ENCODE peak calls at places on chromosomes 5 and 9, in five cellular contexts. L is colonic mucosa, I is stomach, H is endothelial cell of umbilical vein, X is pancreas. U is an unnamed sample.

GRCh38 chr5:161169776-161170175 is 317.8 kb upstream of the ATP10B start:
- DNase-seq in L (no peak), I (no peak), H (no peak), X (no peak), U (no peak)

GRCh38 chr9:38006163-38006562 is 62.9 kb downstream of the SHB start:
- DNase-seq in L (peak), I (peak), H (no peak), X (no peak), U (no peak)

GRCh38 chr9:93452710-93453046 is 703 bp downstream of the FAM120AOS start:
- DNase-seq in L (peak), I (peak), H (no peak), X (no peak), U (no peak)

GRCh38 chr5:175325681-175326080 is 118.3 kb downstream of the DRD1 start:
- DNase-seq in L (no peak), I (no peak), H (no peak), X (no peak), U (no peak)

GRCh38 chr9:706606-707451 is 134.7 kb upstream of the DMRT1 start:
- DNase-seq in L (peak), I (peak), H (peak), X (peak), U (no peak)

GRCh38 chr9:75979362-75979761 is 88.9 kb downstream of the PCSK5 start:
- DNase-seq in L (no peak), I (no peak), H (no peak), X (no peak), U (no peak)

GRCh38 chr5:32754251-32754650 is 43.1 kb downstream of the NPR3 start:
- DNase-seq in L (no peak), I (no peak), H (no peak), X (no peak), U (no peak)

GRCh38 chr5:88807327-88807726 is 75.7 kb downstream of the MEF2C start:
- DNase-seq in L (no peak), I (no peak), H (no peak), X (no peak), U (no peak)

GRCh38 chr5:150245111-150245789 is 44.3 kb downstream of the CAMK2A start:
- DNase-seq in L (no peak), I (no peak), H (no peak), X (no peak), U (no peak)

GRCh38 chr9:87596862-87597261 is 99.2 kb downstream of the DAPK1 start:
- DNase-seq in L (peak), I (peak), H (no peak), X (no peak), U (no peak)

GRCh38 chr5:27963050-27963783 is 924.8 kb upstream of the CDH9 start:
- DNase-seq in L (no peak), I (no peak), H (no peak), X (no peak), U (no peak)

GRCh38 chr5:168578006-168578405 is 1.2 kb downstream of the PANK3 start:
- DNase-seq in L (no peak), I (no peak), H (peak), X (no peak), U (no peak)

GRCh38 chr5:80711938-80712337 is 57.2 kb upstream of the DHFR start:
- DNase-seq in L (no peak), I (no peak), H (no peak), X (no peak), U (no peak)

GRCh38 chr5:10666531-10667305 is 94.3 kb downstream of the DAP start:
- DNase-seq in L (no peak), I (no peak), H (no peak), X (no peak), U (no peak)

GRCh38 chr5:76050131-76050530 is 33.1 kb upstream of the SV2C start:
- DNase-seq in L (no peak), I (no peak), H (no peak), X (no peak), U (no peak)

GRCh38 chr5:176606875-176607274 is 3.1 kb downstream of the GPRIN1 start:
- DNase-seq in L (no peak), I (no peak), H (no peak), X (no peak), U (no peak)

GRCh38 chr9:105242062-105242461 is 2.4 kb upstream of the SLC44A1 start:
- DNase-seq in L (no peak), I (no peak), H (no peak), X (no peak), U (no peak)

GRCh38 chr9:114666441-114666840 is 8.8 kb upstream of the TEX53 start:
- DNase-seq in L (no peak), I (no peak), H (no peak), X (no peak), U (no peak)

GRCh38 chr9:33468797-33469621 is 4.7 kb downstream of the NOL6 start:
- DNase-seq in L (no peak), I (no peak), H (no peak), X (peak), U (no peak)

GRCh38 chr9:93053781-93054331 is 4.6 kb upstream of the SUSD3 start:
- DNase-seq in L (no peak), I (no peak), H (no peak), X (no peak), U (no peak)

GRCh38 chr5:106376522-106376921 is 1294.2 kb downstream of the EFNA5 start:
- DNase-seq in L (no peak), I (no peak), H (no peak), X (no peak), U (no peak)

GRCh38 chr9:84404095-84404686 is 63.6 kb upstream of the SLC28A3 start:
- DNase-seq in L (no peak), I (no peak), H (peak), X (no peak), U (no peak)

GRCh38 chr9:95060246-95060645 is 257.3 kb downstream of the FANCC start:
- DNase-seq in L (no peak), I (no peak), H (no peak), X (no peak), U (no peak)

GRCh38 chr5:24225051-24225450 is 419.7 kb downstream of the CDH10 start:
- DNase-seq in L (no peak), I (no peak), H (no peak), X (no peak), U (no peak)

GRCh38 chr5:14665110-14665822 is 748 bp downstream of the OTULIN start:
- DNase-seq in L (peak), I (peak), H (peak), X (peak), U (peak)

GRCh38 chr5:14664270-14665109 is at the start of gene OTULIN:
- DNase-seq in L (peak), I (peak), H (peak), X (peak), U (peak)

GRCh38 chr5:14667290-14667689 is 2.8 kb downstream of the OTULIN start:
- DNase-seq in L (no peak), I (no peak), H (no peak), X (no peak), U (no peak)

GRCh38 chr5:14667770-14668169 is 3.3 kb downstream of the OTULIN start:
- DNase-seq in L (no peak), I (no peak), H (no peak), X (no peak), U (no peak)

GRCh38 chr5:14665949-14666741 is 1.6 kb downstream of the OTULIN start:
- DNase-seq in L (peak), I (no peak), H (peak), X (no peak), U (peak)
- TF ChIP-seq CTCF in L (no peak), I (no peak), H (peak), X (no peak), U (peak)

GRCh38 chr9:32348289-32348688 is 36.2 kb upstream of the ACO1 start:
- DNase-seq in L (no peak), I (no peak), H (no peak), X (no peak), U (no peak)

GRCh38 chr9:32345243-32345642 is 39.2 kb upstream of the ACO1 start:
- DNase-seq in L (no peak), I (no peak), H (no peak), X (no peak), U (no peak)

GRCh38 chr9:32339424-32339823 is 45.0 kb upstream of the ACO1 start:
- DNase-seq in L (no peak), I (no peak), H (no peak), X (no peak), U (peak)

GRCh38 chr9:32340401-32340800 is 44.0 kb upstream of the ACO1 start:
- DNase-seq in L (no peak), I (no peak), H (no peak), X (no peak), U (no peak)

GRCh38 chr9:32344551-32345182 is 39.8 kb upstream of the ACO1 start:
- DNase-seq in L (no peak), I (no peak), H (peak), X (no peak), U (no peak)
- H3K4me3 ChIP-seq in L (no peak), I (no peak), H (no peak), X (no peak), U (no peak)

GRCh38 chr9:134585746-134586706 is 55.6 kb upstream of the COL5A1 start:
- DNase-seq in L (peak), I (no peak), H (no peak), X (peak), U (no peak)
- TF ChIP-seq CTCF in L (no peak), I (no peak), H (no peak), X (no peak), U (no peak)

DNA sequence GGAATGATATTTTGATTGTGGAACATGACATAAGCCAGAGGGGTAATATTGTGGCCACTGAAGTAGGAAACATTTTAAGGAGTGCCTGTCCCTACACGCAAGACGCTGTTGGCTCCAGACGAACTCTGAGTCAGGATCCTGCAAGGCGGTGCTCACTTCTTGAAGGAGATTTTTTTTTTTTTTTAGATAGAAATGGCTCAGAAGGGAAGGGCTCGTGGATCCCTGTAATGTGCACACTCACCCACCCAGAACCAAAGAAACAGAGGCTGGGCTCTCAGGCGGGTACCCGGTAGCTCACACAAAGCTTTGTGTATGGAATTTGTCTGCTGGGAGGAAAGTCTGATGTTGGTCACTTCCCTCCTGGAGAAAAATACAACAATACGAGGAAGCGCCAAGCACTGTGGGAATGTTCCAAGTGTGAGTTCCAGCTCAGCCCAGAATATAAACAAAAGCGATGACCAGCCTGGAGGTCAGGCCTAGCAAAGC is 25.7 kb downstream of the RAPGEF1 start:
- DNase-seq in L (no peak), I (peak), H (peak), X (no peak), U (no peak)
- H3K4me3 ChIP-seq in L (no peak), I (no peak), H (no peak), X (no peak), U (no peak)

GRCh38 chr5:68215208-68215887 is at the start of gene PIK3R1:
- DNase-seq in L (peak), I (peak), H (peak), X (peak), U (peak)
- TF ChIP-seq CTCF in L (peak), I (peak), H (peak), X (peak), U (no peak)

DNA sequence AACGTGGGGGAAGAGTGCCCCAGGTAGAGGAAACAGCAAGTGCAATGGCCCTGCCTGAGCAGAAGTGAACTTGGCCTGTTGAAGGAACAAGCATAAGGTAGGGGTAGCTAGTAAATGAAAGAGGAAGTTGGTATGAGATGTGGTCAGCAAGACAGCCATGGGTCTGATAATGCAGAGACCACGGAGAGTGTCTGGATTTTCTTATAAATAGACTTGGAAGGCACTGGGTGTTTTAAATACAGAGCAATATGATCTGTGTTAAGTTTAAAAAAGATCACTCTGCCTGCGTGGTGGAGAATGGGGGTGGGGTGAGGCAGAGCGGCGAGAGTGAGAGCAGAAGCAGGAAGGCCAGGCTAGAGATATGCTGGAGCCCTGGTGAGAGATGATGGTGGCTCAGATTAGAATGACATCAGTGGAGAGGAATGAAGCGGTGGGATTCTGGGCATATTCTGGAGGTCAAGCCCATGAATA is 4.2 kb downstream of the ADAM19 start:
- DNase-seq in L (no peak), I (no peak), H (no peak), X (no peak), U (peak)
- H3K4me3 ChIP-seq in L (no peak), I (no peak), H (no peak), X (no peak), U (peak)

GRCh38 chr9:35813434-35814105 is 1.3 kb downstream of the HINT2 start:
- DNase-seq in L (no peak), I (no peak), H (peak), X (no peak), U (no peak)
- TF ChIP-seq CTCF in L (no peak), I (peak), H (peak), X (no peak), U (peak)

GRCh38 chr5:172870807-172871431 is 36.9 kb downstream of the ERGIC1 start:
- DNase-seq in L (no peak), I (no peak), H (peak), X (no peak), U (no peak)

GRCh38 chr5:172868924-172869565 is 35.0 kb downstream of the ERGIC1 start:
- DNase-seq in L (no peak), I (peak), H (peak), X (no peak), U (no peak)

GRCh38 chr5:172871561-172871960 is 37.5 kb downstream of the ERGIC1 start:
- DNase-seq in L (no peak), I (no peak), H (no peak), X (no peak), U (no peak)

GRCh38 chr5:172869734-172870133 is 35.7 kb downstream of the ERGIC1 start:
- DNase-seq in L (no peak), I (no peak), H (no peak), X (no peak), U (no peak)

DNA sequence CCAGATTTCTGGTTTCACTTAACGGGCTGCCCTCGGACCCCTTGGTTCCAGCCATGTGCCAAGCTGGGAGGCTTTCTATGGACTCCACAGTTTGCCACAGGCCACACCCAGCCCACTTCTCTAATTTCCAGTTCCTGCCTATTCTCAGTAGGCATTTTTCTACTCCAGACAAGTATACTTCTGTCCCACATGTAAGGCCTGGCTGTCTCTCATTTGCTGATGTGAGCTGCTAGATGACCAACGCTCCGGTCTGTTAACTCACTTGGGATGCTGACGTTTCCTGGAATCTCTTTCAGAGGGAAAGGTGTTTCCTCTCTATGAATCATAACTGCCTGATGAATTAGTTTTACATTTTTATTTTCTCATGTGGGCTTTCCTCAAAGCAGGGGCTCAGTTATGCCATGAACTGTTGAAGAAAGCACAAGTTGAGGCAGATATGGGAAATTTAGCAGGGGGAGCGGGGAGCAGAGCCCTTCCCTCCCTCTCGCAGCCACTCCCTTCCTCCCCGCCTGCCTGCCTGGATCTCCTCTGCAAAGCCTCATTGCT is 36.3 kb downstream of the ERGIC1 start:
- DNase-seq in L (no peak), I (no peak), H (peak), X (no peak), U (no peak)
- H3K4me3 ChIP-seq in L (no peak), I (no peak), H (no peak), X (no peak), U (no peak)

GRCh38 chr9:107712390-107712789 is 222.8 kb upstream of the KLF4 start:
- DNase-seq in L (no peak), I (no peak), H (peak), X (no peak), U (no peak)
- TF ChIP-seq CTCF in L (no peak), I (no peak), H (no peak), X (no peak), U (peak)

GRCh38 chr5:59586811-59587340 is 306.6 kb downstream of the PDE4D start:
- DNase-seq in L (no peak), I (no peak), H (no peak), X (no peak), U (no peak)
- H3K4me3 ChIP-seq in L (peak), I (peak), H (no peak), X (no peak), U (no peak)